ENCODE peak calls at places on chromosomes 7 and 10, in seven cellular contexts. O, P, F, C, Z, D and V are unnamed samples. For H3K4me1, the result is how much of the 10 kb centered on the place peaks cover.

GRCh38 chr7:129635300-129636029 is 23.9 kb downstream of the NRF1 start:
- DNase-seq in O (no peak), P (peak), F (peak), C (peak), Z (peak), D (peak), V (peak)

GRCh38 chr7:90597527-90597871 is 1.4 kb downstream of the CDK14 start:
- DNase-seq in O (no peak), P (no peak), F (no peak), C (no peak), Z (no peak), D (no peak), V (no peak)

GRCh38 chr7:51310131-51310583 is 6.5 kb downstream of the COBL start:
- DNase-seq in O (no peak), P (no peak), F (no peak), C (no peak), Z (no peak), D (no peak), V (no peak)

GRCh38 chr7:106065560-106066500 is 46.3 kb downstream of the SYPL1 start:
- DNase-seq in O (no peak), P (no peak), F (no peak), C (no peak), Z (no peak), D (no peak), V (no peak)

GRCh38 chr7:72453436-72453835 is 41.3 kb upstream of the CALN1 start:
- DNase-seq in O (no peak), P (no peak), F (no peak), C (no peak), Z (no peak), D (no peak), V (no peak)

GRCh38 chr10:126059101-126059826 is 162.9 kb downstream of the FANK1 start:
- DNase-seq in O (no peak), P (no peak), F (no peak), C (no peak), Z (no peak), D (no peak), V (no peak)

GRCh38 chr10:49307921-49308320 is 9.0 kb downstream of the C10orf71 start:
- DNase-seq in O (peak), P (no peak), F (no peak), C (no peak), Z (no peak), D (no peak), V (no peak)

GRCh38 chr10:69089638-69090599 is 2.0 kb downstream of the SRGN start:
- DNase-seq in O (no peak), P (peak), F (no peak), C (no peak), Z (no peak), D (no peak), V (peak)

GRCh38 chr7:137818036-137818435 is 28.7 kb downstream of the DGKI start:
- DNase-seq in O (no peak), P (no peak), F (no peak), C (no peak), Z (no peak), D (no peak), V (no peak)

GRCh38 chr7:98223898-98224700 is 12.9 kb downstream of the BHLHA15 start:
- DNase-seq in O (peak), P (peak), F (no peak), C (peak), Z (no peak), D (no peak), V (peak)

GRCh38 chr10:117007080-117007479 is 2.1 kb upstream of the SHTN1 start:
- DNase-seq in O (no peak), P (no peak), F (no peak), C (no peak), Z (no peak), D (no peak), V (no peak)

GRCh38 chr10:108490931-108491330 is 1326.4 kb upstream of the SORCS1 start:
- DNase-seq in O (no peak), P (no peak), F (no peak), C (no peak), Z (no peak), D (no peak), V (no peak)

GRCh38 chr10:114766470-114766869 is 55.1 kb upstream of the FHIP2A start:
- DNase-seq in O (no peak), P (no peak), F (no peak), C (no peak), Z (no peak), D (no peak), V (no peak)

DNA sequence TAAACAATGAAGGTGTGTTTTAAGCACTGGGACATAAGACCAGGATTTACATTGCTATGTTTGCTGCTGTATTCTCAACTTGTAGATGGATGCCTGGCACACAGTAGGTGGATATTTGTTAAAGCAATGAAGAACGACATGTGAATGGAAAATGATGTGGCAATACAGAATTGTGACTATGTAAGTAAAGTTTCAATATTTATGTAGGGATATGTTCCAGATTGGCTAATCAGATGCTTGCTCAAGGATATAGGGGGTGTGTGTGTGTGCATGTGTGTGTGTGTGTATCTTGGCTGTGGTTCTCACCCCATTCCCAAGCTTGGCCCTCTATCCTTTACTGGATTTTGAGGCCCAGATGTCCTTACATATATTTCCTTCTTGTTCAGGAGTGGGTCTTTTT is 42.7 kb upstream of the LAMB1 start:
- DNase-seq in O (no peak), P (no peak), F (no peak), C (no peak), Z (no peak), D (no peak), V (no peak)
- H3K4me3 ChIP-seq in O (no peak), P (no peak), F (no peak), C (no peak), Z (no peak), D (no peak), V (no peak)

DNA sequence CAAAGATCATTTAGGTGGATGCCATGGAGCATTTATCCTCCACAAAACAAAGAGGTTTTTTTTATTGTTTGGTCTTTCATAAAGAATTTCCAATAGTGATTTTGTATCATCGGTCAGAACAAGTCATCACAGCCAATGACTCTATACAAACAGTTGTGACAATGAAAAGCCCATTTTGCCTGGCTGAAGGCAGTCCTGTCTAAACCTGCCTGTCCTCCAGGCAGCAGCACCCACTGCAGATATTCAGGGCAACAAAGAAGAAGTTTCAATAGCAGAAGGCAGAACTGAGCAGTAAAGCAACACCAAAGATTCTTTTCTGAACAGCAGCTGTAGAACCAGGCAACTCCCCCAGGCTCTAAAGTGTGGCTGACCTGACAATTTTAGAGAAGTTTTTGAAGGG is 169.4 kb downstream of the FGFR2 start:
- DNase-seq in O (no peak), P (no peak), F (no peak), C (no peak), Z (no peak), D (no peak), V (no peak)
- H3K4me1 ChIP-seq in O (under half), P (under half), F (under half), C (under half), Z (under half), D (under half), V (under half)

GRCh38 chr7:1362301-1362700 is 97.0 kb downstream of the MICALL2 start:
- DNase-seq in O (no peak), P (no peak), F (no peak), C (peak), Z (no peak), D (no peak), V (peak)
- H3K4me3 ChIP-seq in O (no peak), P (no peak), F (no peak), C (no peak), Z (no peak), D (no peak), V (no peak)

GRCh38 chr7:25117226-25118047 is 7.6 kb downstream of the CYCS start:
- DNase-seq in O (no peak), P (no peak), F (no peak), C (no peak), Z (no peak), D (no peak), V (no peak)
- H3K4me1 ChIP-seq in O (under half), P (under half), F (under half), C (under half), Z (under half), D (under half), V (under half)

DNA sequence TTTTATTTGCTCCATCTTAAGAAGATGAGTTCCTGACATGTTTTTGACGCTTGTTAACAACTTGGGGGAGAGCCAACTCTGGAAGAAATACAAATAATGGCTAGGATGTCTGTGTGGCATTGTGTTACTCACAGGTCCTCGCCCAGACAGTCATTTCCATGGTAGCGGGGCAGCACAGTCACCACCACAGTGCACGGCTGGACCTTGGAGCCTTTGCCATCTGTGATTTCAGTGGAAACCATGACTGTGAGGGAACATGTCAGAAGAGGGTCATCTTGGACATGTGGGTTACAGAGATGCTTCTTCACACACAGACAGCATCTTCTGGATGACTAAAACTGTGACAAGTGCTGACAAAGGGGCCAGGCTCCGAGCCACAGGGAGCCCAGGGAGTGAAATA is 74.5 kb downstream of the PKD1L1 start:
- DNase-seq in O (no peak), P (no peak), F (no peak), C (no peak), Z (no peak), D (no peak), V (no peak)
- H3K4me3 ChIP-seq in O (no peak), P (no peak), F (no peak), C (no peak), Z (no peak), D (no peak), V (no peak)